ENCODE peak calls at places on chromosomes 12 and 14, in eight cellular contexts. U, M, X, I, E, Y, N and L are unnamed samples.

GRCh38 chr14:93947282-93947681 is 20.1 kb downstream of the FAM181A start:
- DNase-seq in U (no peak), M (no peak), X (peak; percentile 59), I (no peak), E (no peak), Y (no peak), N (no peak), L (no peak)

GRCh38 chr12:75747572-75747995 is 236.2 kb upstream of the KRR1 start:
- DNase-seq in U (peak; percentile 63), M (no peak), X (no peak), I (no peak), E (peak; percentile 74), Y (no peak), N (peak; percentile 83), L (no peak)

GRCh38 chr12:116761499-116761898 is 23.4 kb downstream of the RNFT2 start:
- DNase-seq in U (no peak), M (no peak), X (no peak), I (no peak), E (no peak), Y (no peak), N (no peak), L (no peak)

GRCh38 chr12:131357920-131358319 is 353.0 kb upstream of the SFSWAP start:
- DNase-seq in U (no peak), M (no peak), X (no peak), I (no peak), E (no peak), Y (no peak), N (no peak), L (no peak)

GRCh38 chr14:92586966-92587365 is 73.4 kb downstream of the RIN3 start:
- DNase-seq in U (no peak), M (no peak), X (no peak), I (no peak), E (no peak), Y (no peak), N (no peak), L (no peak)

GRCh38 chr12:68779280-68779679 is 28.7 kb upstream of the MDM2 start:
- DNase-seq in U (no peak), M (no peak), X (no peak), I (no peak), E (no peak), Y (no peak), N (no peak), L (no peak)

GRCh38 chr14:106200539-106201310 is 674.3 kb downstream of the TMEM121 start:
- DNase-seq in U (no peak), M (no peak), X (no peak), I (no peak), E (no peak), Y (no peak), N (no peak), L (no peak)

GRCh38 chr12:97404549-97404948 is 58.1 kb upstream of the RMST start:
- DNase-seq in U (no peak), M (no peak), X (no peak), I (peak; percentile 64), E (peak; percentile 6), Y (peak; percentile 56), N (peak; percentile 42), L (no peak)

GRCh38 chr12:93825926-93826599 is 148.9 kb downstream of the CRADD start:
- DNase-seq in U (no peak), M (peak; percentile 31), X (no peak), I (no peak), E (peak; percentile 75), Y (no peak), N (no peak), L (no peak)

GRCh38 chr12:3223601-3224529 is 146.7 kb downstream of the TSPAN9 start:
- DNase-seq in U (no peak), M (no peak), X (peak; percentile 66), I (no peak), E (no peak), Y (no peak), N (no peak), L (no peak)

GRCh38 chr12:103401421-103401820 is 94.3 kb downstream of the C12orf42 start:
- DNase-seq in U (no peak), M (no peak), X (no peak), I (no peak), E (no peak), Y (no peak), N (no peak), L (no peak)

GRCh38 chr14:51327376-51327775 is 87.3 kb downstream of the TMX1 start:
- DNase-seq in U (no peak), M (no peak), X (no peak), I (no peak), E (peak; percentile 78), Y (no peak), N (no peak), L (no peak)

GRCh38 chr14:26290007-26290530 is 307.8 kb downstream of the NOVA1 start:
- DNase-seq in U (no peak), M (no peak), X (no peak), I (no peak), E (peak; percentile 91), Y (no peak), N (peak; percentile 32), L (no peak)

DNA sequence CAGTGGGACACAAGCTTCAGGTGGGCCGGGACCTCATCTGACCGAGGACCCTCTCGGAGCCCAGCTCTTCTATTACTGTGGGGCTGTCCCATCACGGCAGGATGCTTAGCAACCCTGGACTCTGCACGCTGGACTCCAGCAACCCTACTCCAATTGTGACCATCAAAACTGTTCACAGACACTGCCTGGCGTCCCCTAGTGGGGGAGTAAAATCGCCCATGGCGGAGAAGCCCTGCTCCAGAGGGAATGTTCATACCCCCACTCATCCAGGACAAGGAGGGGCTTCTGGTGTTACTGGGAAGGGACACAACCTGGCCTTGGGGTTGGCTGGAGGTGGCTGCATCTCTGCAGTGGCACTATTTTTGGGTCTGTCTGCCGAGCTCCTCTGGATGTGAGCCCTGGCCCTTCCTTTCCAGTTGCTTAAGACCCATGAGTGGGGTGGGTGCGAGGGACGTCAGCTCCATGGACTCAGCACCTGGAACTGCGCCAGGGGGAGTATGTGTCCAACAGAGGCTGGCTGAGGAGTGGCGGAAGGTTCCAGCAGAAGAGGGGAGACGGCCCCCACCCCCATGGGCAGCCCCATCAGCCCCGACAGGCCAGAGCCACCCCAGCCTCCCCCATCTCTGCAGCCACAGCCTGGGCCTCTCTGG is 103.8 kb downstream of the RFLNA start:
- DNase-seq in U (no peak), M (no peak), X (no peak), I (no peak), E (no peak), Y (no peak), N (no peak), L (no peak)
- TF ChIP-seq CTCF in U (peak; percentile 6), M (no peak), X (no peak), I (no peak), E (no peak), Y (no peak), N (peak; percentile 27), L (no peak)

GRCh38 chr14:29273513-29273912 is 506.9 kb downstream of the FOXG1 start:
- DNase-seq in U (no peak), M (no peak), X (no peak), I (no peak), E (no peak), Y (no peak), N (no peak), L (no peak)
- TF ChIP-seq CTCF in U (no peak), M (no peak), X (no peak), I (no peak), E (no peak), Y (no peak), N (no peak), L (no peak)

GRCh38 chr12:106790020-106790419 is 15.5 kb downstream of the RIC8B start:
- DNase-seq in U (no peak), M (no peak), X (no peak), I (no peak), E (no peak), Y (no peak), N (no peak), L (no peak)
- TF ChIP-seq CTCF in U (peak; percentile 10), M (no peak), X (no peak), I (no peak), E (no peak), Y (no peak), N (peak; percentile 12), L (no peak)

GRCh38 chr12:54300267-54300731 is 516 bp downstream of the NFE2 start:
- DNase-seq in U (no peak), M (no peak), X (no peak), I (no peak), E (no peak), Y (no peak), N (no peak), L (no peak)
- TF ChIP-seq CTCF in U (no peak), M (no peak), X (no peak), I (no peak), E (no peak), Y (no peak), N (no peak), L (no peak)